ENCODE peak calls at places on chromosomes 13 and 19, in seven cellular contexts. D is HEK293T, A is cardiac muscle cell, J is HS-5, Z is left colon, I is posterior cingulate gyrus, P is GDM1. L is an unnamed sample.

GRCh38 chr19:1417681-1418493 is 10.5 kb downstream of the DAZAP1 start:
- DNase-seq in D (no peak), A (no peak), J (no peak), Z (no peak), I (no peak), P (no peak), L (no peak)

GRCh38 chr13:47216176-47216822 is 319.4 kb upstream of the HTR2A start:
- DNase-seq in D (no peak), A (no peak), J (no peak), Z (no peak), I (no peak), P (no peak), L (no peak)

GRCh38 chr13:99378985-99379734 is 72.0 kb upstream of the GPR183 start:
- DNase-seq in D (no peak), A (no peak), J (no peak), Z (no peak), I (no peak), P (no peak), L (no peak)

GRCh38 chr19:3186891-3187661 is 1.3 kb downstream of the NCLN start:
- DNase-seq in D (no peak), A (no peak), J (no peak), Z (no peak), I (peak), P (no peak), L (no peak)

GRCh38 chr19:17450264-17451075 is 2.0 kb upstream of the TMEM221 start:
- DNase-seq in D (no peak), A (no peak), J (no peak), Z (no peak), I (no peak), P (peak), L (no peak)

GRCh38 chr19:55498246-55498645 is 10.0 kb downstream of the SSC5D start:
- DNase-seq in D (no peak), A (no peak), J (no peak), Z (no peak), I (no peak), P (no peak), L (no peak)

GRCh38 chr19:42121666-42122069 is 10.6 kb downstream of the POU2F2 start:
- DNase-seq in D (no peak), A (no peak), J (peak), Z (peak), I (no peak), P (peak), L (peak)

GRCh38 chr19:55546822-55547614 is 1.7 kb upstream of the SBK3 start:
- DNase-seq in D (peak), A (no peak), J (no peak), Z (peak), I (no peak), P (peak), L (no peak)